ENCODE peak calls at places on chromosomes 4 and X, in six cellular contexts. One of them, this sample, is unnamed.

GRCh38 chrX:111652719-111653118 is 28.3 kb upstream of the ALG13 start:
- DNase-seq in colonic mucosa: no peak
- DNase-seq in A549: no peak
- DNase-seq in psoas muscle: no peak
- DNase-seq in SJSA1: no peak
- DNase-seq in small intestine: no peak
- DNase-seq in this sample: no peak

GRCh38 chr4:2592572-2592971 is 56.1 kb downstream of the FAM193A start:
- DNase-seq in colonic mucosa: no peak
- DNase-seq in A549: no peak
- DNase-seq in psoas muscle: no peak
- DNase-seq in SJSA1: no peak
- DNase-seq in small intestine: no peak
- DNase-seq in this sample: no peak

GRCh38 chr4:168102403-168102802 is 10.1 kb downstream of the ANXA10 start:
- DNase-seq in colonic mucosa: no peak
- DNase-seq in A549: no peak
- DNase-seq in psoas muscle: no peak
- DNase-seq in SJSA1: no peak
- DNase-seq in small intestine: no peak
- DNase-seq in this sample: no peak

GRCh38 chrX:65985922-65986588 is 53.8 kb downstream of the VSIG4 start:
- DNase-seq in colonic mucosa: peak; percentile 48
- DNase-seq in A549: peak; percentile 25
- DNase-seq in psoas muscle: no peak
- DNase-seq in SJSA1: no peak
- DNase-seq in small intestine: peak; percentile 57
- DNase-seq in this sample: peak; percentile 13

GRCh38 chr4:150007512-150007911 is 70.7 kb upstream of the DCLK2 start:
- DNase-seq in colonic mucosa: no peak
- DNase-seq in A549: no peak
- DNase-seq in psoas muscle: no peak
- DNase-seq in SJSA1: peak; percentile 74
- DNase-seq in small intestine: no peak
- DNase-seq in this sample: no peak

GRCh38 chr4:148651991-148652390 is 209.8 kb upstream of the NR3C2 start:
- DNase-seq in colonic mucosa: no peak
- DNase-seq in A549: no peak
- DNase-seq in psoas muscle: no peak
- DNase-seq in SJSA1: no peak
- DNase-seq in small intestine: no peak
- DNase-seq in this sample: no peak

GRCh38 chrX:31232506-31232905 is 160.7 kb upstream of the FTHL17 start:
- DNase-seq in colonic mucosa: no peak
- DNase-seq in A549: no peak
- DNase-seq in psoas muscle: no peak
- DNase-seq in SJSA1: no peak
- DNase-seq in small intestine: no peak
- DNase-seq in this sample: no peak

GRCh38 chr4:88963817-88964216 is 93.2 kb downstream of the FAM13A start:
- DNase-seq in colonic mucosa: no peak
- DNase-seq in A549: peak; percentile 3
- DNase-seq in psoas muscle: no peak
- DNase-seq in SJSA1: no peak
- DNase-seq in small intestine: no peak
- DNase-seq in this sample: no peak

GRCh38 chr4:86926428-86927086 is 8.3 kb upstream of the AFF1 start:
- DNase-seq in colonic mucosa: no peak
- DNase-seq in A549: no peak
- DNase-seq in psoas muscle: no peak
- DNase-seq in SJSA1: peak; percentile 50
- DNase-seq in small intestine: no peak
- DNase-seq in this sample: no peak

GRCh38 chr4:162350331-162350730 is 186.5 kb upstream of the FSTL5 start:
- DNase-seq in colonic mucosa: no peak
- DNase-seq in A549: no peak
- DNase-seq in psoas muscle: no peak
- DNase-seq in SJSA1: no peak
- DNase-seq in small intestine: no peak
- DNase-seq in this sample: no peak

GRCh38 chrX:119624951-119625668 is 18.9 kb upstream of the NKRF start:
- DNase-seq in colonic mucosa: no peak
- DNase-seq in A549: no peak
- DNase-seq in psoas muscle: no peak
- DNase-seq in SJSA1: no peak
- DNase-seq in small intestine: no peak
- DNase-seq in this sample: no peak

GRCh38 chrX:1336331-1337143 is at the start of gene IL3RA:
- DNase-seq in colonic mucosa: peak; percentile 40
- DNase-seq in A549: no peak
- DNase-seq in psoas muscle: no peak
- DNase-seq in SJSA1: no peak
- DNase-seq in small intestine: no peak
- DNase-seq in this sample: peak; percentile 65

GRCh38 chr4:93649828-93650227 is 178.7 kb upstream of the ATOH1 start:
- DNase-seq in colonic mucosa: no peak
- DNase-seq in A549: no peak
- DNase-seq in psoas muscle: no peak
- DNase-seq in SJSA1: no peak
- DNase-seq in small intestine: no peak
- DNase-seq in this sample: no peak

GRCh38 chr4:161581262-161581661 is 582.5 kb downstream of the FSTL5 start:
- DNase-seq in colonic mucosa: no peak
- DNase-seq in A549: no peak
- DNase-seq in psoas muscle: no peak
- DNase-seq in SJSA1: no peak
- DNase-seq in small intestine: no peak
- DNase-seq in this sample: no peak

GRCh38 chr4:142110136-142110535 is 473.8 kb downstream of the IL15 start:
- DNase-seq in colonic mucosa: no peak
- DNase-seq in A549: no peak
- DNase-seq in psoas muscle: no peak
- DNase-seq in SJSA1: no peak
- DNase-seq in small intestine: no peak
- DNase-seq in this sample: no peak

GRCh38 chrX:18455384-18455783 is 30.0 kb downstream of the CDKL5 start:
- DNase-seq in colonic mucosa: no peak
- DNase-seq in A549: no peak
- DNase-seq in psoas muscle: no peak
- DNase-seq in SJSA1: no peak
- DNase-seq in small intestine: no peak
- DNase-seq in this sample: no peak

GRCh38 chr4:53563824-53564223 is 27.5 kb downstream of the LNX1 start:
- DNase-seq in colonic mucosa: no peak
- DNase-seq in A549: no peak
- DNase-seq in psoas muscle: no peak
- DNase-seq in SJSA1: no peak
- DNase-seq in small intestine: no peak
- DNase-seq in this sample: no peak

GRCh38 chr4:96983830-96984229 is 1143.9 kb downstream of the PDHA2 start:
- DNase-seq in colonic mucosa: no peak
- DNase-seq in A549: no peak
- DNase-seq in psoas muscle: no peak
- DNase-seq in SJSA1: no peak
- DNase-seq in small intestine: peak; percentile 22
- DNase-seq in this sample: no peak

GRCh38 chr4:108644237-108644636 is 6.2 kb upstream of the OSTC start:
- DNase-seq in colonic mucosa: no peak
- DNase-seq in A549: no peak
- DNase-seq in psoas muscle: no peak
- DNase-seq in SJSA1: peak; percentile 59
- DNase-seq in small intestine: no peak
- DNase-seq in this sample: no peak

GRCh38 chrX:24577091-24577490 is 70.1 kb downstream of the PCYT1B start:
- DNase-seq in colonic mucosa: no peak
- DNase-seq in A549: no peak
- DNase-seq in psoas muscle: no peak
- DNase-seq in SJSA1: no peak
- DNase-seq in small intestine: no peak
- DNase-seq in this sample: no peak

GRCh38 chr4:81214518-81215218 is 354 bp downstream of the PRKG2 start:
- DNase-seq in colonic mucosa: peak; percentile 22
- DNase-seq in A549: no peak
- DNase-seq in psoas muscle: no peak
- DNase-seq in SJSA1: no peak
- DNase-seq in small intestine: peak; percentile 57
- DNase-seq in this sample: peak; percentile 19

GRCh38 chrX:47360423-47361179 is 9.8 kb upstream of the ZNF157 start:
- DNase-seq in colonic mucosa: no peak
- DNase-seq in A549: no peak
- DNase-seq in psoas muscle: no peak
- DNase-seq in SJSA1: no peak
- DNase-seq in small intestine: no peak
- DNase-seq in this sample: no peak

GRCh38 chrX:39912126-39912525 is 185.6 kb downstream of the BCOR start:
- DNase-seq in colonic mucosa: no peak
- DNase-seq in A549: no peak
- DNase-seq in psoas muscle: no peak
- DNase-seq in SJSA1: no peak
- DNase-seq in small intestine: no peak
- DNase-seq in this sample: no peak

GRCh38 chrX:11113731-11114130 is 2.6 kb downstream of the HCCS start:
- DNase-seq in colonic mucosa: no peak
- DNase-seq in A549: no peak
- DNase-seq in psoas muscle: no peak
- DNase-seq in SJSA1: no peak
- DNase-seq in small intestine: peak; percentile 25
- DNase-seq in this sample: no peak

GRCh38 chrX:20233336-20233735 is 33.4 kb downstream of the RPS6KA3 start:
- DNase-seq in colonic mucosa: no peak
- DNase-seq in A549: no peak
- DNase-seq in psoas muscle: no peak
- DNase-seq in SJSA1: no peak
- DNase-seq in small intestine: no peak
- DNase-seq in this sample: no peak

GRCh38 chrX:20235755-20236154 is 31.0 kb downstream of the RPS6KA3 start:
- DNase-seq in colonic mucosa: no peak
- DNase-seq in A549: no peak
- DNase-seq in psoas muscle: no peak
- DNase-seq in SJSA1: no peak
- DNase-seq in small intestine: no peak
- DNase-seq in this sample: no peak

GRCh38 chrX:20240201-20240600 is 26.5 kb downstream of the RPS6KA3 start:
- DNase-seq in colonic mucosa: no peak
- DNase-seq in A549: no peak
- DNase-seq in psoas muscle: no peak
- DNase-seq in SJSA1: no peak
- DNase-seq in small intestine: no peak
- DNase-seq in this sample: no peak

DNA sequence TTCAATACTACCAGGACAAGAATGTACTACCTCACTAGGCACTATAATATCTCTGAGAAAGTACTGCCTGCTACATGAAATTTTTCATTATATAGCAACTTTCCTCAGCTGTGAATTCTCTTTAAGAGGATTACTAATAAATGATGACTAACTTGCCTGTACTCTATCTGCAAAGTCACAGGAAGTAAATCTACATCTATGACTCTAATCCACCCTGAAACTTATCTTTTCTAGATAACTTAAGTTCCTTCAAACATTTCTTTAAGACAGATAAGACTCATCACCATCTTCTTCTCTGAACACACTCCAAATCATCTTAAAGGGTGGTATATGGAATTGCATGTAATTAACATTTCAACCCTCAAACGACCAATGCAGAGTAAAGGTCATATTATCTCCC is 28.8 kb downstream of the RPS6KA3 start:
- DNase-seq in colonic mucosa: no peak
- DNase-seq in A549: no peak
- DNase-seq in psoas muscle: no peak
- DNase-seq in SJSA1: no peak
- DNase-seq in small intestine: no peak
- DNase-seq in this sample: no peak
- H3K27ac ChIP-seq in colonic mucosa: no peak overlapping the region
- H3K27ac ChIP-seq in A549: no peak overlapping the region
- H3K27ac ChIP-seq in psoas muscle: no peak overlapping the region
- H3K27ac ChIP-seq in SJSA1: no peak overlapping the region
- H3K27ac ChIP-seq in small intestine: no peak overlapping the region
- H3K27ac ChIP-seq in this sample: no peak overlapping the region

GRCh38 chr4:131316086-131316485 is 1833.0 kb upstream of the PCDH10 start:
- DNase-seq in colonic mucosa: no peak
- DNase-seq in A549: no peak
- DNase-seq in psoas muscle: no peak
- DNase-seq in SJSA1: no peak
- DNase-seq in small intestine: no peak
- DNase-seq in this sample: no peak
- H3K27ac ChIP-seq in colonic mucosa: no peak overlapping the region
- H3K27ac ChIP-seq in A549: no peak overlapping the region
- H3K27ac ChIP-seq in psoas muscle: no peak overlapping the region
- H3K27ac ChIP-seq in SJSA1: no peak overlapping the region
- H3K27ac ChIP-seq in small intestine: no peak overlapping the region
- H3K27ac ChIP-seq in this sample: no peak overlapping the region

GRCh38 chr4:180947421-180947820 is 1295.8 kb upstream of the TENM3 start:
- DNase-seq in colonic mucosa: no peak
- DNase-seq in A549: no peak
- DNase-seq in psoas muscle: no peak
- DNase-seq in SJSA1: no peak
- DNase-seq in small intestine: no peak
- DNase-seq in this sample: no peak

GRCh38 chr4:180946188-180946587 is 1297.0 kb upstream of the TENM3 start:
- DNase-seq in colonic mucosa: no peak
- DNase-seq in A549: no peak
- DNase-seq in psoas muscle: no peak
- DNase-seq in SJSA1: no peak
- DNase-seq in small intestine: no peak
- DNase-seq in this sample: no peak

GRCh38 chr4:180951312-180951711 is 1291.9 kb upstream of the TENM3 start:
- DNase-seq in colonic mucosa: no peak
- DNase-seq in A549: no peak
- DNase-seq in psoas muscle: no peak
- DNase-seq in SJSA1: no peak
- DNase-seq in small intestine: no peak
- DNase-seq in this sample: no peak

GRCh38 chr4:180950377-180950776 is 1292.8 kb upstream of the TENM3 start:
- DNase-seq in colonic mucosa: no peak
- DNase-seq in A549: no peak
- DNase-seq in psoas muscle: no peak
- DNase-seq in SJSA1: no peak
- DNase-seq in small intestine: no peak
- DNase-seq in this sample: no peak

GRCh38 chr4:180949825-180950224 is 1293.4 kb upstream of the TENM3 start:
- DNase-seq in colonic mucosa: no peak
- DNase-seq in A549: no peak
- DNase-seq in psoas muscle: no peak
- DNase-seq in SJSA1: no peak
- DNase-seq in small intestine: no peak
- DNase-seq in this sample: no peak
- H3K27ac ChIP-seq in colonic mucosa: no peak overlapping the region
- H3K27ac ChIP-seq in A549: no peak overlapping the region
- H3K27ac ChIP-seq in psoas muscle: no peak overlapping the region
- H3K27ac ChIP-seq in SJSA1: no peak overlapping the region
- H3K27ac ChIP-seq in small intestine: no peak overlapping the region
- H3K27ac ChIP-seq in this sample: no peak overlapping the region

GRCh38 chr4:68319040-68319439 is 30.9 kb downstream of the YTHDC1 start:
- DNase-seq in colonic mucosa: no peak
- DNase-seq in A549: no peak
- DNase-seq in psoas muscle: no peak
- DNase-seq in SJSA1: no peak
- DNase-seq in small intestine: no peak
- DNase-seq in this sample: no peak
- H3K27ac ChIP-seq in colonic mucosa: no peak overlapping the region
- H3K27ac ChIP-seq in A549: no peak overlapping the region
- H3K27ac ChIP-seq in psoas muscle: no peak overlapping the region
- H3K27ac ChIP-seq in SJSA1: no peak overlapping the region
- H3K27ac ChIP-seq in small intestine: no peak overlapping the region
- H3K27ac ChIP-seq in this sample: no peak overlapping the region

GRCh38 chrX:15750611-15751159 is 12.6 kb downstream of the CA5B start:
- DNase-seq in colonic mucosa: no peak
- DNase-seq in A549: no peak
- DNase-seq in psoas muscle: no peak
- DNase-seq in SJSA1: peak; percentile 48
- DNase-seq in small intestine: no peak
- DNase-seq in this sample: no peak
- H3K27ac ChIP-seq in colonic mucosa: peak overlapping the region; percentile 31
- H3K27ac ChIP-seq in A549: no peak overlapping the region
- H3K27ac ChIP-seq in psoas muscle: no peak overlapping the region
- H3K27ac ChIP-seq in SJSA1: peak overlapping the region; percentile 97
- H3K27ac ChIP-seq in small intestine: no peak overlapping the region
- H3K27ac ChIP-seq in this sample: peak overlapping the region; percentile 62